ENCODE peak calls at places on chromosomes 4 and X, in four cellular contexts. One of them, this sample, is unnamed.

GRCh38 chr4:183960021-183960420 is 54.9 kb downstream of the STOX2 start:
- DNase-seq in bronchial epithelial cell: peak
- DNase-seq in frontal cortex: peak
- DNase-seq in stimulated activated CD8-positive, alpha-beta memory T cell treated with anti-CD3 and anti-CD28 coated beads, Interleukin-2, amount 100 ng/mL, for 1 hour: no peak
- DNase-seq in this sample: peak

GRCh38 chr4:120348521-120348920 is 281.9 kb upstream of the MAD2L1 start:
- DNase-seq in bronchial epithelial cell: no peak
- DNase-seq in frontal cortex: no peak
- DNase-seq in stimulated activated CD8-positive, alpha-beta memory T cell treated with anti-CD3 and anti-CD28 coated beads, Interleukin-2, amount 100 ng/mL, for 1 hour: no peak
- DNase-seq in this sample: no peak

GRCh38 chr4:37365888-37366287 is 121.3 kb downstream of the NWD2 start:
- DNase-seq in bronchial epithelial cell: peak
- DNase-seq in frontal cortex: no peak
- DNase-seq in stimulated activated CD8-positive, alpha-beta memory T cell treated with anti-CD3 and anti-CD28 coated beads, Interleukin-2, amount 100 ng/mL, for 1 hour: no peak
- DNase-seq in this sample: no peak

GRCh38 chrX:130055899-130056298 is 54.4 kb downstream of the ELF4 start:
- DNase-seq in bronchial epithelial cell: no peak
- DNase-seq in frontal cortex: no peak
- DNase-seq in stimulated activated CD8-positive, alpha-beta memory T cell treated with anti-CD3 and anti-CD28 coated beads, Interleukin-2, amount 100 ng/mL, for 1 hour: no peak
- DNase-seq in this sample: no peak

GRCh38 chrX:120000490-120001246 is 57.1 kb upstream of the NKAP start:
- DNase-seq in bronchial epithelial cell: peak
- DNase-seq in frontal cortex: no peak
- DNase-seq in stimulated activated CD8-positive, alpha-beta memory T cell treated with anti-CD3 and anti-CD28 coated beads, Interleukin-2, amount 100 ng/mL, for 1 hour: no peak
- DNase-seq in this sample: no peak

GRCh38 chrX:16671005-16671404 is 21.0 kb downstream of the S100G start:
- DNase-seq in bronchial epithelial cell: peak
- DNase-seq in frontal cortex: peak
- DNase-seq in stimulated activated CD8-positive, alpha-beta memory T cell treated with anti-CD3 and anti-CD28 coated beads, Interleukin-2, amount 100 ng/mL, for 1 hour: no peak
- DNase-seq in this sample: no peak

GRCh38 chr4:88759039-88759631 is 61.5 kb upstream of the NAP1L5 start:
- DNase-seq in bronchial epithelial cell: peak
- DNase-seq in frontal cortex: no peak
- DNase-seq in stimulated activated CD8-positive, alpha-beta memory T cell treated with anti-CD3 and anti-CD28 coated beads, Interleukin-2, amount 100 ng/mL, for 1 hour: no peak
- DNase-seq in this sample: no peak

GRCh38 chr4:200936-201335 is 76.6 kb downstream of the ZNF718 start:
- DNase-seq in bronchial epithelial cell: no peak
- DNase-seq in frontal cortex: no peak
- DNase-seq in stimulated activated CD8-positive, alpha-beta memory T cell treated with anti-CD3 and anti-CD28 coated beads, Interleukin-2, amount 100 ng/mL, for 1 hour: no peak
- DNase-seq in this sample: no peak

GRCh38 chrX:129768586-129769466 is 10.9 kb upstream of the SASH3 start:
- DNase-seq in bronchial epithelial cell: no peak
- DNase-seq in frontal cortex: no peak
- DNase-seq in stimulated activated CD8-positive, alpha-beta memory T cell treated with anti-CD3 and anti-CD28 coated beads, Interleukin-2, amount 100 ng/mL, for 1 hour: no peak
- DNase-seq in this sample: no peak

GRCh38 chr4:62717144-62717543 is 1517.0 kb downstream of the ADGRL3 start:
- DNase-seq in bronchial epithelial cell: no peak
- DNase-seq in frontal cortex: no peak
- DNase-seq in stimulated activated CD8-positive, alpha-beta memory T cell treated with anti-CD3 and anti-CD28 coated beads, Interleukin-2, amount 100 ng/mL, for 1 hour: no peak
- DNase-seq in this sample: no peak

GRCh38 chrX:49166914-49167739 is 4.6 kb downstream of the MAGIX start:
- DNase-seq in bronchial epithelial cell: peak
- DNase-seq in frontal cortex: no peak
- DNase-seq in stimulated activated CD8-positive, alpha-beta memory T cell treated with anti-CD3 and anti-CD28 coated beads, Interleukin-2, amount 100 ng/mL, for 1 hour: peak
- DNase-seq in this sample: peak

GRCh38 chr4:6372649-6373525 is 99.5 kb downstream of the PPP2R2C start:
- DNase-seq in bronchial epithelial cell: peak
- DNase-seq in frontal cortex: peak
- DNase-seq in stimulated activated CD8-positive, alpha-beta memory T cell treated with anti-CD3 and anti-CD28 coated beads, Interleukin-2, amount 100 ng/mL, for 1 hour: no peak
- DNase-seq in this sample: no peak

GRCh38 chr4:102534845-102535244 is 33.7 kb downstream of the NFKB1 start:
- DNase-seq in bronchial epithelial cell: no peak
- DNase-seq in frontal cortex: no peak
- DNase-seq in stimulated activated CD8-positive, alpha-beta memory T cell treated with anti-CD3 and anti-CD28 coated beads, Interleukin-2, amount 100 ng/mL, for 1 hour: no peak
- DNase-seq in this sample: no peak